ENCODE peak calls at places on chromosomes 13 and 19, in eight cellular contexts. N is neural progenitor cell, U is coronary artery, F is fibroblast of pulmonary artery, O is ascending aorta, Q is HFF-Myc, K is thoracic aorta, I is lower lobe of right lung. C is an unnamed sample.

GRCh38 chr13:110559986-110560385 is 1.5 kb downstream of the RAB20 start:
- DNase-seq in U (no peak), K (no peak), N (no peak), F (no peak), O (no peak), I (no peak), Q (no peak), C (no peak)

GRCh38 chr19:17790059-17790780 is 4.7 kb upstream of the B3GNT3 start:
- DNase-seq in K (no peak), O (no peak), N (no peak), Q (no peak), I (no peak), U (no peak), F (no peak), C (no peak)

GRCh38 chr13:20136781-20137703 is 23.8 kb downstream of the GJA3 start:
- DNase-seq in O (no peak), Q (no peak), N (peak; percentile 79), K (no peak), I (no peak), U (no peak), F (peak; percentile 14), C (no peak)

GRCh38 chr19:43479961-43480561 is 14.7 kb upstream of the LYPD3 start:
- DNase-seq in U (no peak), I (no peak), Q (no peak), O (no peak), K (no peak), N (no peak), F (no peak), C (no peak)

GRCh38 chr19:24055548-24055947 is 31.4 kb upstream of the ZNF254 start:
- DNase-seq in O (no peak), F (no peak), N (no peak), I (no peak), Q (no peak), K (no peak), U (no peak), C (no peak)

GRCh38 chr19:39623946-39624345 is 21.6 kb downstream of the LGALS13 start:
- DNase-seq in K (no peak), Q (no peak), N (no peak), O (no peak), F (no peak), U (no peak), I (no peak), C (no peak)

GRCh38 chr13:47480121-47480520 is 521.0 kb downstream of the SUCLA2 start:
- DNase-seq in N (no peak), O (no peak), I (no peak), F (peak; percentile 75), Q (peak; percentile 75), U (no peak), K (no peak), C (no peak)

GRCh38 chr13:94236876-94237275 is 242.6 kb downstream of the DCT start:
- DNase-seq in N (no peak), U (no peak), K (no peak), F (no peak), Q (no peak), O (no peak), I (no peak), C (no peak)

GRCh38 chr19:38441660-38442348 is 8.3 kb downstream of the RYR1 start:
- DNase-seq in U (no peak), Q (no peak), F (peak; percentile 8), K (no peak), I (no peak), O (no peak), N (peak; percentile 71), C (no peak)

GRCh38 chr19:58409010-58409790 is 751 bp downstream of the ZNF584 start:
- DNase-seq in I (no peak), Q (no peak), K (no peak), N (peak; percentile 37), O (no peak), U (no peak), F (no peak), C (no peak)

GRCh38 chr19:3842948-3843347 is 25.9 kb downstream of the ZFR2 start:
- DNase-seq in K (no peak), I (no peak), O (no peak), N (no peak), F (no peak), Q (no peak), U (no peak), C (no peak)

GRCh38 chr19:20278342-20278741 is 111.3 kb downstream of the ZNF486 start:
- DNase-seq in U (no peak), K (no peak), F (no peak), Q (no peak), I (no peak), N (peak; percentile 60), O (no peak), C (no peak)
- TF ChIP-seq CTCF in U (peak; percentile 54), K (no peak), F (no peak), Q (no peak), I (no peak), N (peak; percentile 61), O (peak; percentile 35), C (no peak)

GRCh38 chr19:48994035-48994386 is 324 bp downstream of the RUVBL2 start:
- DNase-seq in U (no peak), K (no peak), I (no peak), N (no peak), F (no peak), Q (no peak), O (no peak), C (no peak)

GRCh38 chr19:49004964-49005614 is 11.4 kb downstream of the RUVBL2 start:
- DNase-seq in N (no peak), I (no peak), U (no peak), F (no peak), K (no peak), Q (no peak), O (no peak), C (no peak)

GRCh38 chr19:49004133-49004532 is 10.4 kb downstream of the RUVBL2 start:
- DNase-seq in K (no peak), U (no peak), O (no peak), I (no peak), Q (no peak), N (no peak), F (no peak), C (no peak)

GRCh38 chr19:48997972-48998371 is 4.3 kb downstream of the RUVBL2 start:
- DNase-seq in F (peak; percentile 63), U (no peak), Q (no peak), O (no peak), N (peak; percentile 88), I (peak; percentile 57), K (no peak), C (no peak)

DNA sequence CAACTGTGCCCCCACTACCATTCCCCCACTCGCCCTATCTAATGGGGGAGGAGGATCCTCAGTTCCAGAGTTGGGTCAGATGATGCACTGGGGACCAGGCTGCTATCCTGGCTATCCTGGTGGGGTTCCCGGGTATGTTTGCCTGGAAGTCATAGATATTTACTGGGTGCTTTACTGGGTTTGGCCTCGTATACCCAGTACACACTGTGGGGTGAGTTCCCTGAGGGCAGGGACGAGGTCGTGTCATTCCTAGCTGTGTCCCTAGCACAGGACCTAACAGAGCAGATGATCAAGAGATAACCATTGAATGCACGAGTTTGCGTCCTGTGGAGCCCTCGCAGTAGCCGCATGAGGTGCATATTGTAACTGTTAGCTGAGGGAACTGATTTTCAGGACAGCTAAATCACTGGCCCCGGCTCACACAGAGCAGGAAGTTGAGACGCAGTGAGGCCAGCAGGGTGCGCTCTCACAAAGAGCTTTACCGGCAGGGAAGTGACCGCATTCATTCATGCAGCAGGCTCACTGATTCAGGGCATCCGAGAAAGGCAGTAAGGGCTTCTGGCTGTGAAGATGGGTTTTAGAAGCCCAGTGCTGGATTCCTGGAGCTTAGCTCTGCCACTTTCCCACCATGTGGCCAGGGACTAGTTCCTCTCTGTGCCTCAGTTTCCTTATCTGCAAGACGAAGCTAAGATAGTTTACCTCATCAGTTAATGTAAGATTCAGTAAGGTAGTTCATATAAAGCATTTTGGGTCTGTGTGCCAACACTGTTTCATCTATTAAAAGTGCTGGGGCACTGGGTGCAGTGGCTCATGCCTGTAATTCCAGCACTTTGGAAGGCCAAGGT is 6.0 kb downstream of the RUVBL2 start:
- DNase-seq in K (no peak), Q (no peak), F (peak; percentile 79), N (peak; percentile 88), O (no peak), U (no peak), I (peak; percentile 75), C (no peak)
- TF ChIP-seq CTCF in K (peak; percentile 45), Q (peak; percentile 82), F (peak; percentile 88), N (peak; percentile 87), O (peak; percentile 32), U (peak; percentile 27), I (peak; percentile 67), C (peak; percentile 68)

GRCh38 chr19:50906217-50906616 is 5.0 kb downstream of the KLK4 start:
- DNase-seq in K (no peak), I (no peak), U (no peak), N (peak; percentile 84), F (peak; percentile 21), O (no peak), Q (no peak), C (no peak)
- TF ChIP-seq CTCF in K (no peak), I (peak; percentile 32), U (no peak), N (peak; percentile 68), F (peak; percentile 61), O (no peak), Q (peak; percentile 53), C (peak; percentile 36)

GRCh38 chr13:114143806-114144605 is 11.6 kb upstream of the RASA3 start:
- DNase-seq in F (no peak), O (no peak), Q (no peak), K (no peak), I (no peak), U (no peak), N (peak; percentile 76), C (no peak)
- TF ChIP-seq CTCF in F (no peak), O (no peak), Q (peak; percentile 11), K (no peak), I (no peak), U (no peak), N (peak; percentile 57), C (no peak)

GRCh38 chr19:2208975-2209374 is 27.2 kb downstream of the PLEKHJ1 start:
- DNase-seq in U (no peak), N (no peak), F (no peak), I (no peak), Q (no peak), O (no peak), K (no peak), C (no peak)
- TF ChIP-seq CTCF in U (no peak), N (no peak), F (no peak), I (no peak), Q (no peak), O (no peak), K (no peak), C (no peak)